ENCODE peak calls at places on chromosomes 4 and X, in ten cellular contexts. K, D, T, L, O, R, G, I, H and B are unnamed samples.

GRCh38 chr4:125060376-125060775 is 254.4 kb upstream of the FAT4 start:
- DNase-seq in H (no peak), T (no peak), O (peak), L (no peak), D (no peak), R (no peak), G (no peak), K (no peak), I (no peak), B (no peak)

GRCh38 chrX:154731203-154731602 is 19.7 kb downstream of the GAB3 start:
- DNase-seq in L (no peak), D (no peak), G (no peak), K (no peak), I (no peak), R (no peak), T (no peak), H (no peak), O (no peak), B (no peak)

GRCh38 chr4:158666892-158667291 is 4.8 kb downstream of the C4orf46 start:
- DNase-seq in T (no peak), K (no peak), D (no peak), H (no peak), R (no peak), I (no peak), L (no peak), O (no peak), G (no peak), B (no peak)

GRCh38 chrX:116284383-116284782 is 113.8 kb downstream of the AGTR2 start:
- DNase-seq in R (no peak), L (no peak), T (no peak), O (no peak), I (no peak), H (no peak), D (no peak), G (no peak), K (no peak), B (no peak)

GRCh38 chrX:23386726-23387125 is 52.1 kb downstream of the PTCHD1 start:
- DNase-seq in G (no peak), K (no peak), O (no peak), T (no peak), H (no peak), R (no peak), L (no peak), I (no peak), D (no peak), B (no peak)

GRCh38 chrX:134025986-134026731 is 40.8 kb upstream of the GPC3 start:
- DNase-seq in L (no peak), H (no peak), K (no peak), T (no peak), R (no peak), O (no peak), G (no peak), D (no peak), I (peak), B (no peak)

GRCh38 chr4:114146947-114147618 is 167.6 kb upstream of the ARSJ start:
- DNase-seq in D (no peak), L (no peak), I (no peak), H (no peak), O (no peak), T (no peak), K (no peak), G (no peak), R (no peak), B (no peak)

GRCh38 chr4:54440394-54441223 is 211.5 kb downstream of the PDGFRA start:
- DNase-seq in L (peak), O (peak), G (no peak), I (peak), D (peak), K (no peak), R (peak), H (peak), T (peak), B (no peak)

GRCh38 chrX:50081282-50081955 is 119.4 kb downstream of the AKAP4 start:
- DNase-seq in I (peak), G (no peak), H (no peak), L (peak), R (peak), O (peak), T (peak), K (no peak), D (peak), B (no peak)

GRCh38 chr4:7051144-7051495 is 7.9 kb downstream of the TADA2B start:
- DNase-seq in R (no peak), D (no peak), O (no peak), H (no peak), L (no peak), I (no peak), G (no peak), K (no peak), T (no peak), B (no peak)

GRCh38 chr4:184396001-184396400 is 78.3 kb downstream of the IRF2 start:
- DNase-seq in L (peak), D (no peak), G (peak), H (peak), T (no peak), I (no peak), K (no peak), O (peak), R (no peak), B (no peak)

GRCh38 chrX:13295841-13296240 is 24.0 kb downstream of the ATXN3L start:
- DNase-seq in I (no peak), T (no peak), L (no peak), K (no peak), R (no peak), G (no peak), H (no peak), O (no peak), D (no peak), B (no peak)

GRCh38 chr4:14871676-14872430 is 130.4 kb upstream of the CPEB2 start:
- DNase-seq in T (no peak), I (peak), R (no peak), D (no peak), G (no peak), L (no peak), K (no peak), O (no peak), H (no peak), B (no peak)

GRCh38 chrX:111101580-111101979 is 5.6 kb downstream of the PAK3 start:
- DNase-seq in H (no peak), L (no peak), K (no peak), O (no peak), T (no peak), R (no peak), G (no peak), I (no peak), D (no peak), B (no peak)

GRCh38 chrX:39402158-39402557 is 600.9 kb downstream of the MID1IP1 start:
- DNase-seq in O (no peak), L (no peak), R (no peak), G (no peak), I (no peak), H (no peak), K (no peak), T (no peak), D (no peak), B (no peak)

GRCh38 chrX:23883737-23884354 is 23.9 kb downstream of the APOO start:
- DNase-seq in D (peak), R (peak), I (peak), G (no peak), T (no peak), K (no peak), L (peak), O (peak), H (no peak), B (no peak)

GRCh38 chr4:150078996-150079581 is 844 bp downstream of the DCLK2 start:
- DNase-seq in I (peak), G (peak), D (peak), T (peak), O (peak), K (peak), L (peak), H (peak), R (peak), B (peak)
- TF ChIP-seq CTCF in I (peak), G (no peak), D (no peak), T (peak), O (no peak), K (no peak), L (no peak), H (no peak), R (peak), B (peak)

GRCh38 chr4:56255820-56256219 is 131.5 kb downstream of the AASDH start:
- DNase-seq in I (peak), D (no peak), H (no peak), R (no peak), G (no peak), K (no peak), O (no peak), L (no peak), T (no peak), B (no peak)
- TF ChIP-seq CTCF in I (no peak), D (no peak), H (no peak), R (no peak), G (no peak), K (no peak), O (peak), L (no peak), T (no peak), B (no peak)

GRCh38 chr4:70315928-70316327 is 18.9 kb upstream of the CABS1 start:
- DNase-seq in T (no peak), I (no peak), H (no peak), O (no peak), G (no peak), D (no peak), L (no peak), R (no peak), K (no peak), B (no peak)
- TF ChIP-seq CTCF in T (no peak), I (no peak), H (peak), O (no peak), G (peak), D (no peak), L (no peak), R (no peak), K (no peak), B (no peak)

GRCh38 chr4:143085224-143085623 is 99.5 kb upstream of the USP38 start:
- DNase-seq in G (no peak), I (peak), D (peak), H (no peak), T (no peak), R (peak), O (peak), L (peak), K (no peak), B (no peak)
- TF ChIP-seq CTCF in G (no peak), I (no peak), D (peak), H (no peak), T (peak), R (no peak), O (no peak), L (peak), K (no peak), B (peak)

GRCh38 chr4:94814237-94814636 is 56.5 kb downstream of the BMPR1B start:
- DNase-seq in G (no peak), L (no peak), O (no peak), R (no peak), D (peak), K (no peak), I (no peak), H (no peak), T (no peak), B (no peak)

GRCh38 chr4:94819371-94819770 is 61.6 kb downstream of the BMPR1B start:
- DNase-seq in D (no peak), R (no peak), O (no peak), K (no peak), I (no peak), L (no peak), T (no peak), G (no peak), H (no peak), B (no peak)

DNA sequence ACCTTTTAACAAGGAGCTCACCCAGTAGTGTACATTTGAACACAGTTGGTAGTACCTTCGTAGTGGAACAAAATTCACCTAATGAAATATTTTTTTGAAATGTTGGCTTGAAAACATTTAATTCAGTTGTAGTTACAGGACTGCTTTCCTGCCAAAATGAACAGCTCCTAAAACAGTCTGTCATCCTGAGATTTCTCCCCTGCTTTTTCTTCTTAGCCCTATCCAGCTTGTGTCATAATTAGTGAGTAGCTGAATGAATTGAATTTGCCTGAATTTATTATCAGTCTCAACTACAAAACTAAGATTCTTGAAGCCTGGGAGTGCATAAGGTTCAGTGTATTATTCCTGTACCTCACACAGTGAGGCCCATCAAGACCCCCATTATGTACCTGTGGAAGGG is 62.0 kb downstream of the BMPR1B start:
- DNase-seq in H (no peak), O (no peak), T (no peak), R (no peak), G (no peak), I (no peak), D (no peak), K (no peak), L (no peak), B (no peak)
- TF ChIP-seq CTCF in H (no peak), O (no peak), T (no peak), R (no peak), G (no peak), I (no peak), D (no peak), K (no peak), L (no peak), B (no peak)